ENCODE peak calls at places on chromosomes 11 and 22, in ten cellular contexts. I, V, M, Y, T, W, A, Q, X and J are unnamed samples.
A peak's percentile ranks its signal among the peaks of the same experiment; 100 is the strongest.

GRCh38 chr11:68324695-68325094 is 12.3 kb downstream of the LRP5 start:
- DNase-seq in Y (no peak), V (no peak), I (no peak), Q (no peak), X (no peak), M (no peak), A (no peak), T (no peak), W (no peak), J (no peak)

GRCh38 chr11:101401245-101401644 is 182.6 kb downstream of the TRPC6 start:
- DNase-seq in Y (no peak), A (no peak), W (no peak), V (peak; percentile 16), T (no peak), Q (no peak), M (no peak), X (no peak), I (no peak), J (no peak)

GRCh38 chr11:65945941-65946558 is 770 bp downstream of the TSGA10IP start:
- DNase-seq in Y (no peak), Q (no peak), T (no peak), I (no peak), V (no peak), X (no peak), A (no peak), W (no peak), M (no peak), J (no peak)

GRCh38 chr11:57482782-57483569 is 22.6 kb downstream of the RTN4RL2 start:
- DNase-seq in I (no peak), Y (peak; percentile 40), A (peak; percentile 66), M (peak; percentile 89), W (peak; percentile 30), V (peak; percentile 69), Q (peak; percentile 31), X (peak; percentile 85), T (no peak), J (peak; percentile 72)

GRCh38 chr11:66617148-66617814 is 851 bp downstream of the RBM14 start:
- DNase-seq in I (no peak), W (no peak), T (peak; percentile 66), X (peak; percentile 92), M (peak; percentile 64), Y (peak; percentile 80), A (no peak), V (no peak), Q (no peak), J (no peak)

GRCh38 chr11:576791-577610 is 731 bp downstream of the PHRF1 start:
- DNase-seq in I (no peak), Q (no peak), T (no peak), V (peak; percentile 27), Y (no peak), X (no peak), W (no peak), M (no peak), A (no peak), J (no peak)

GRCh38 chr11:44611687-44612437 is 46.4 kb downstream of the CD82 start:
- DNase-seq in I (no peak), Y (peak; percentile 36), T (no peak), W (peak; percentile 68), V (no peak), A (no peak), M (peak; percentile 80), Q (no peak), X (no peak), J (no peak)

GRCh38 chr11:1786466-1786865 is 22.7 kb upstream of the CTSD start:
- DNase-seq in M (no peak), W (no peak), A (no peak), V (no peak), Y (no peak), X (no peak), Q (no peak), T (no peak), I (no peak), J (no peak)

GRCh38 chr22:39279170-39279850 is 34.5 kb upstream of the PDGFB start:
- DNase-seq in W (no peak), A (no peak), I (no peak), Y (no peak), Q (no peak), M (no peak), V (no peak), T (no peak), X (no peak), J (no peak)

GRCh38 chr11:27649800-27650199 is 50.5 kb downstream of the BDNF start:
- DNase-seq in M (no peak), V (no peak), A (no peak), Y (no peak), W (no peak), I (no peak), X (no peak), T (no peak), Q (no peak), J (no peak)

GRCh38 chr11:112770017-112770416 is 191.2 kb upstream of the NCAM1 start:
- DNase-seq in I (no peak), Q (no peak), A (no peak), M (no peak), Y (no peak), T (no peak), X (no peak), V (no peak), W (no peak), J (no peak)

GRCh38 chr11:13152736-13153541 is 124.7 kb upstream of the BMAL1 start:
- DNase-seq in M (no peak), W (no peak), Y (no peak), Q (no peak), T (no peak), X (no peak), A (no peak), I (no peak), V (peak; percentile 44), J (peak; percentile 34)

GRCh38 chr11:124839051-124839971 is 25.9 kb upstream of the ROBO3 start:
- DNase-seq in Y (no peak), V (peak; percentile 24), X (no peak), T (no peak), W (no peak), M (no peak), Q (peak; percentile 45), A (no peak), I (no peak), J (no peak)